ENCODE peak calls at places on chromosomes 13 and 19, in eight cellular contexts. F is heart right ventricle, C is cardiac fibroblast, T is tibial artery, S is retinal pigment epithelial cell, R is uterus, A is lower leg skin, B is brain microvascular endothelial cell. D is an unnamed sample.
A peak's percentile ranks its signal among the peaks of the same experiment; 100 is the strongest.

GRCh38 chr19:17656970-17657369 is 31.2 kb downstream of the UNC13A start:
- DNase-seq in F (no peak), C (no peak), T (no peak), S (no peak), R (no peak), A (no peak), B (no peak), D (no peak)

GRCh38 chr13:71858647-71859046 is 8.4 kb downstream of the DACH1 start:
- DNase-seq in F (no peak), C (no peak), T (no peak), S (no peak), R (no peak), A (no peak), B (no peak), D (no peak)

GRCh38 chr19:33671211-33671610 is 49.5 kb downstream of the CHST8 start:
- DNase-seq in F (no peak), C (no peak), T (no peak), S (no peak), R (no peak), A (peak; percentile 60), B (no peak), D (no peak)

GRCh38 chr13:90188237-90188636 is 1159.2 kb upstream of the MIR17HG start:
- DNase-seq in F (no peak), C (no peak), T (no peak), S (no peak), R (no peak), A (no peak), B (no peak), D (no peak)

GRCh38 chr19:408441-409005 is 424 bp downstream of the C2CD4C start:
- DNase-seq in F (no peak), C (no peak), T (peak; percentile 62), S (no peak), R (no peak), A (peak; percentile 80), B (no peak), D (no peak)

GRCh38 chr13:39959497-39959896 is 304.0 kb downstream of the COG6 start:
- DNase-seq in F (no peak), C (peak; percentile 43), T (no peak), S (no peak), R (no peak), A (no peak), B (peak; percentile 26), D (no peak)

GRCh38 chr13:103140001-103140671 is 73.9 kb upstream of the SLC10A2 start:
- DNase-seq in F (no peak), C (no peak), T (no peak), S (no peak), R (no peak), A (no peak), B (peak; percentile 33), D (no peak)

GRCh38 chr19:42290523-42291436 is 11.2 kb upstream of the PRR19 start:
- DNase-seq in F (no peak), C (no peak), T (no peak), S (no peak), R (no peak), A (no peak), B (no peak), D (no peak)

GRCh38 chr13:99960663-99961440 is 10.7 kb downstream of the ZIC5 start:
- DNase-seq in F (no peak), C (no peak), T (no peak), S (no peak), R (no peak), A (no peak), B (no peak), D (no peak)

GRCh38 chr19:30227661-30228112 is 144.5 kb upstream of the ZNF536 start:
- DNase-seq in F (peak; percentile 65), C (peak; percentile 62), T (no peak), S (no peak), R (no peak), A (peak; percentile 92), B (peak; percentile 25), D (peak; percentile 82)

GRCh38 chr19:30228113-30228725 is 144.0 kb upstream of the ZNF536 start:
- DNase-seq in F (no peak), C (no peak), T (no peak), S (no peak), R (no peak), A (no peak), B (no peak), D (no peak)

GRCh38 chr19:30231408-30232318 is 140.5 kb upstream of the ZNF536 start:
- DNase-seq in F (no peak), C (no peak), T (no peak), S (no peak), R (no peak), A (no peak), B (no peak), D (no peak)

GRCh38 chr19:30228726-30229523 is 143.3 kb upstream of the ZNF536 start:
- DNase-seq in F (no peak), C (peak; percentile 15), T (no peak), S (no peak), R (no peak), A (no peak), B (no peak), D (peak; percentile 57)

DNA sequence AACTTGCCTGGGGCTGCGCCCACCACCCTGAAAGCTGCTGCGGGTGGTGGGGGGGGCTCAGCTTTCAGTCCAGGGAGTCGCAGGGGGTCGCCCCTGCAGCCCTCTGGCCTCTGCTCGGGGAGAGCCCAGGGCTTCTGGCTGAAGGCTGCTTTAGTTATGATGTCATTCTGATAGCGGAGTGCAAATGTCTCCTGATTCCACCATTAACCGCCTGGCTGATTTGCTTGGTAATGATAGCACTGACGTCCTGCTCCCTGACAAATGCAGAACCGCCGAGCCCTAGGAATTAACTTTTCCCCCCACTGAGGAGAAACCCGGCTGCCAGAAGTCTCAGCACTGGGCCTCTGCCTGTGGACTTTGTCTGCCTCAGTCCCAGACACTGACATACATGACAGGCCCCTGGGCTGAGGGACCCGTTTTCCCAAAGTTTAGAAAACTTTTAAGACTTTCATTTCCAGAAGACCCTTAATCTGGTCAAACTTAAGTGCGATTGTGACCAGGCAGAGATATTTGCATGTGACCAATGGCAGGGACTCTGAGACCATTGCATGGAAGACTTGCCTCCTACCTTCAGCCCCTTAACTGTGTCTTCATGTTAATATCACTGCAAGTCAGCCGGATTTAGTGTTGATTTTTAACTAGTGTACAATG is 142.5 kb upstream of the ZNF536 start:
- DNase-seq in F (no peak), C (no peak), T (no peak), S (no peak), R (no peak), A (no peak), B (peak; percentile 4), D (no peak)
- H3K4me3 ChIP-seq in F (peak overlapping the region; percentile 55), C (no peak overlapping the region), T (no peak overlapping the region), S (no peak overlapping the region), R (no peak overlapping the region), A (no peak overlapping the region), B (no peak overlapping the region), D (peak overlapping the region; percentile 77)

DNA sequence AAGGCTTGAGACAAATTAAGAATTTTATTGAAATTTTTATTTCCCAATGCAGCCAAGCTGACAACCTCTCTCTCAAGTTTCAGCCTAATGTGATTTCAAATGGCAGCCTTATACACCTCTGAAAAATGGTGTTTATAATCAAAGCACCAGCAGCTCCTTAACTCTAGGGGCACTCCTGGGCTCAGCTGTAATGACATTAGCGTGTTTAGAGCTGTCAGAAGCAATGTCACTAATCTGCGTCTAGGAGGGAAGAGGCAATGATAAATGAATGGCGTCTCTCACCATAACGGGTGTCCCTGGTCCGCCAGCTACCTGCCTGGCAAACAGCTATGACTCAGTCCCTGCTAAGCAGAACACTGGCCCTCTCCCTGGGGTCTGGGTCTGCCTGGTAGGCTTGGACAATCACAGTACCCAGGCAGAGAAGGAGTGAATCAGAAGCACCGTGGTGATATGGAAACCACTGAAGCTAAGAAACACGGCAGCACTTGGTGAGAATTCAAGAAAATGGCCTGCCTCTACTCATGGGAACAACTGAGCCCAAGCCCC is 131.8 kb upstream of the VSTM2B start:
- DNase-seq in F (no peak), C (no peak), T (no peak), S (no peak), R (no peak), A (no peak), B (no peak), D (no peak)
- TF ChIP-seq CTCF in F (no peak), C (no peak), T (no peak), S (no peak), R (no peak), A (no peak), B (no peak), D (no peak)

DNA sequence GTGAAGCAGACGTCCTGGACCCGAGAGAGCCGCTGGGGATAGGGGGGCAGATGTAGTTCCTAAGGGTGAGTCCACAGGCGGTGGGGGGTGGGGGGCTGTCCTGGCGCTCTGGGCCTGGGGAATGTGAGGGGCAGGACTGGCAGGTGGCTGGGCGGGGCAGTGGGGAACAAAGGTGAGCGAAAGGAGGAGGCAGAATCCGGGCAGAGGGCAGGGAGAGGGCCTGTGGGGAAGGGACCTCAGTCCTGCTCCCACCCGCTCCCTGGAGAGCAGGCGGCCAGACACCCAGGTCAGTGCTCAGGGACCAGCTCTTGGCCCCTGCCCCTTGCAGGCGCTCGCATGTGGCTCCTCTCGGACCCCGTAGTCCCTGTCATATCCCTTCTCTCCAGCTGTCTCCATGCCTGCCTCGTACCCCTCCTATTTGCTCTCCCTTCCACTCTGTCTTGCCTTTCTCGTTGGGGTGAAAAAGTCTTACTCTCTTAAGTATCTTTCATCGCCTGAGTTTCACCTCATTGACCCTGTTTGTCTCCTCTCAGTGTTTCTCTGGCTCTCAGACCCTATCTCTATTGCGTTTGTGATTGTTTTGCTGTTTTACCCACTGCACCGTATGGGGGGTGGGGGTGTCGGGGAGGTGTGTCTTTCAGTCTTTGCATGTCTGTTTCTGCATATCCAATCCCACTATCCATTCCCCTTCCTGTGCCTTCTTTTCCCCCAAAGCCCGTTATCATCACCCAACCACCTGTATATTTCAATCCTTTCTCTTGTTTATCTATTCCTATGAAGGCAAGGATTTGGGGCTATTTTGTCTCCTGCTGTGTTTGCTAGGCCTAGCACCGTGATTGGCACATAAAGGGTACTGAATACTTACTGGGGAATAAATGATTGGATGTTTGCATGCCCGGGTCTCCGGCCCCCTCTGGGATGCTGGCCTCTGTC is 5.8 kb downstream of the SPHK2 start:
- DNase-seq in F (no peak), C (no peak), T (peak; percentile 69), S (no peak), R (no peak), A (no peak), B (no peak), D (no peak)
- H3K4me3 ChIP-seq in F (peak overlapping the region; percentile 36), C (peak overlapping the region; percentile 44), T (peak overlapping the region; percentile 64), S (peak overlapping the region; percentile 69), R (peak overlapping the region; percentile 48), A (no peak overlapping the region), B (peak overlapping the region; percentile 63), D (peak overlapping the region; percentile 69)

GRCh38 chr19:10468133-10468532 is 35.0 kb downstream of the KEAP1 start:
- DNase-seq in F (no peak), C (no peak), T (no peak), S (no peak), R (no peak), A (no peak), B (no peak), D (no peak)

GRCh38 chr19:10473192-10473591 is 30.0 kb downstream of the KEAP1 start:
- DNase-seq in F (no peak), C (peak; percentile 17), T (no peak), S (no peak), R (no peak), A (no peak), B (no peak), D (peak; percentile 30)

GRCh38 chr19:10474962-10475451 is 28.1 kb downstream of the KEAP1 start:
- DNase-seq in F (no peak), C (no peak), T (no peak), S (no peak), R (no peak), A (no peak), B (no peak), D (no peak)

GRCh38 chr19:10467104-10467706 is 36.0 kb downstream of the KEAP1 start:
- DNase-seq in F (no peak), C (no peak), T (no peak), S (no peak), R (no peak), A (no peak), B (no peak), D (no peak)

GRCh38 chr19:10471909-10472308 is 31.2 kb downstream of the KEAP1 start:
- DNase-seq in F (no peak), C (peak; percentile 71), T (no peak), S (no peak), R (no peak), A (no peak), B (peak; percentile 35), D (peak; percentile 46)
- TF ChIP-seq CTCF in F (peak; percentile 29), C (peak; percentile 49), T (no peak), S (peak; percentile 55), R (no peak), A (no peak), B (peak; percentile 50), D (peak; percentile 49)

D was measured in AG10803.